ENCODE peak calls at places on chromosomes 3 and 15, in seven cellular contexts. K is activated T-helper 9 cell treated with anti-CD3 and anti-CD28 coated beads, Interleukin-2, amount 50 U/mL, for 16 hours; A is mesothelial cell of epicardium; C is left colon; R is T-cell; W is cardiac muscle cell; P is left ventricle myocardium inferior. Q is an unnamed sample.

GRCh38 chr3:53534996-53535395 is 40.6 kb downstream of the CACNA1D start:
- DNase-seq in K (no peak), A (no peak), C (no peak), R (no peak), W (no peak), P (no peak), Q (no peak)

GRCh38 chr15:75081150-75081549 is 57.8 kb downstream of the PPCDC start:
- DNase-seq in K (no peak), A (no peak), C (no peak), R (no peak), W (no peak), P (no peak), Q (no peak)

GRCh38 chr3:41163399-41163798 is 35.9 kb upstream of the CTNNB1 start:
- DNase-seq in K (no peak), A (no peak), C (no peak), R (no peak), W (peak), P (no peak), Q (no peak)

GRCh38 chr15:20272422-20273184 is 269.0 kb downstream of the GOLGA6L6 start:
- DNase-seq in K (no peak), A (no peak), C (no peak), R (no peak), W (no peak), P (no peak), Q (no peak)

GRCh38 chr3:140093742-140094141 is 158.8 kb downstream of the CLSTN2 start:
- DNase-seq in K (no peak), A (peak), C (peak), R (no peak), W (peak), P (peak), Q (no peak)

GRCh38 chr15:30791776-30792175 is 111.9 kb upstream of the FAN1 start:
- DNase-seq in K (no peak), A (no peak), C (no peak), R (no peak), W (no peak), P (no peak), Q (no peak)

GRCh38 chr15:38707802-38708671 is 143.4 kb upstream of the RASGRP1 start:
- DNase-seq in K (no peak), A (no peak), C (no peak), R (no peak), W (peak), P (no peak), Q (peak)

GRCh38 chr3:103195201-103195600 is 760.4 kb downstream of the ZPLD1 start:
- DNase-seq in K (no peak), A (no peak), C (no peak), R (no peak), W (no peak), P (no peak), Q (no peak)

GRCh38 chr3:133838916-133839800 is 33.5 kb downstream of the SRPRB start:
- DNase-seq in K (no peak), A (no peak), C (no peak), R (no peak), W (no peak), P (no peak), Q (no peak)

GRCh38 chr15:81113204-81113657 is 20.8 kb upstream of the CFAP161 start:
- DNase-seq in K (no peak), A (no peak), C (no peak), R (no peak), W (no peak), P (no peak), Q (no peak)

GRCh38 chr15:41115088-41115651 is 910 bp downstream of the INO80 start:
- DNase-seq in K (no peak), A (no peak), C (no peak), R (no peak), W (peak), P (no peak), Q (no peak)

GRCh38 chr3:160982497-160982896 is 122.7 kb downstream of the B3GALNT1 start:
- DNase-seq in K (no peak), A (no peak), C (no peak), R (no peak), W (no peak), P (no peak), Q (no peak)

GRCh38 chr3:182357928-182358327 is 435.4 kb upstream of the ATP11B start:
- DNase-seq in K (no peak), A (no peak), C (no peak), R (no peak), W (no peak), P (no peak), Q (no peak)

GRCh38 chr3:129688310-129688895 is 81.9 kb upstream of the PLXND1 start:
- DNase-seq in K (no peak), A (peak), C (peak), R (no peak), W (peak), P (peak), Q (no peak)

GRCh38 chr3:40324621-40325020 is 15.1 kb downstream of the EIF1B start:
- DNase-seq in K (no peak), A (no peak), C (no peak), R (no peak), W (no peak), P (no peak), Q (no peak)

GRCh38 chr3:153595186-153595815 is 433.3 kb downstream of the RAP2B start:
- DNase-seq in K (no peak), A (no peak), C (no peak), R (no peak), W (peak), P (no peak), Q (peak)

GRCh38 chr3:89889386-89889785 is 782.0 kb downstream of the EPHA3 start:
- DNase-seq in K (no peak), A (no peak), C (no peak), R (no peak), W (no peak), P (no peak), Q (no peak)

GRCh38 chr15:26087395-26087794 is 224.3 kb upstream of the ATP10A start:
- DNase-seq in K (no peak), A (no peak), C (no peak), R (no peak), W (no peak), P (no peak), Q (no peak)

GRCh38 chr15:93331545-93332117 is 242.6 kb upstream of the RGMA start:
- DNase-seq in K (no peak), A (no peak), C (no peak), R (no peak), W (no peak), P (no peak), Q (no peak)

GRCh38 chr3:128319741-128320141 is 146.9 kb downstream of the DNAJB8 start:
- DNase-seq in K (no peak), A (peak), C (no peak), R (no peak), W (no peak), P (no peak), Q (no peak)

GRCh38 chr3:187698499-187699399 is 3.6 kb downstream of the RTP2 start:
- DNase-seq in K (no peak), A (no peak), C (no peak), R (no peak), W (no peak), P (no peak), Q (no peak)

GRCh38 chr3:112087746-112088145 is 1.6 kb downstream of the C3orf52 start:
- DNase-seq in K (no peak), A (no peak), C (no peak), R (no peak), W (no peak), P (no peak), Q (no peak)

GRCh38 chr3:15403965-15404364 is 23.4 kb downstream of the METTL6 start:
- DNase-seq in K (no peak), A (no peak), C (no peak), R (no peak), W (no peak), P (no peak), Q (no peak)

GRCh38 chr15:35624881-35625280 is 78.9 kb upstream of the DPH6 start:
- DNase-seq in K (no peak), A (no peak), C (no peak), R (no peak), W (peak), P (no peak), Q (no peak)

GRCh38 chr15:28962851-28963710 is 77.3 kb downstream of the APBA2 start:
- DNase-seq in K (no peak), A (no peak), C (no peak), R (no peak), W (no peak), P (no peak), Q (no peak)

GRCh38 chr3:169133178-169134161 is 530.0 kb downstream of the MECOM start:
- DNase-seq in K (no peak), A (no peak), C (no peak), R (no peak), W (peak), P (no peak), Q (no peak)

GRCh38 chr15:49895337-49896223 is 223.5 kb downstream of the ATP8B4 start:
- DNase-seq in K (no peak), A (no peak), C (no peak), R (no peak), W (peak), P (no peak), Q (no peak)

GRCh38 chr3:189771842-189772494 is 140.8 kb downstream of the TP63 start:
- DNase-seq in K (no peak), A (no peak), C (no peak), R (no peak), W (no peak), P (no peak), Q (no peak)

GRCh38 chr3:154304936-154305335 is 19.4 kb downstream of the DHX36 start:
- DNase-seq in K (no peak), A (no peak), C (no peak), R (no peak), W (no peak), P (no peak), Q (no peak)

GRCh38 chr3:60536420-60536819 is 714.8 kb downstream of the FHIT start:
- DNase-seq in K (no peak), A (no peak), C (no peak), R (no peak), W (no peak), P (no peak), Q (no peak)

GRCh38 chr15:39171944-39172368 is 408.9 kb upstream of the THBS1 start:
- DNase-seq in K (no peak), A (peak), C (peak), R (no peak), W (peak), P (peak), Q (no peak)

GRCh38 chr15:68343579-68344225 is 66.2 kb downstream of the FEM1B start:
- DNase-seq in K (no peak), A (no peak), C (no peak), R (no peak), W (no peak), P (no peak), Q (no peak)

GRCh38 chr3:129313983-129314756 is 35.5 kb downstream of the HMCES start:
- DNase-seq in K (no peak), A (no peak), C (no peak), R (no peak), W (peak), P (peak), Q (no peak)

Q was measured in CD4-positive, CD25-positive, alpha-beta regulatory T cell.